ENCODE peak calls at places on chromosomes 3 and 15, in seven cellular contexts. I is tibial artery; G is transverse colon; Z is CD4-positive, alpha-beta T cell; Y is coronary artery; C is left ventricle myocardium inferior; T is fibroblast of villous mesenchyme. M is an unnamed sample.

GRCh38 chr3:87489892-87490291 is 213.5 kb upstream of the POU1F1 start:
- DNase-seq in I (no peak), G (no peak), Z (no peak), Y (no peak), C (no peak), T (no peak), M (no peak)

GRCh38 chr15:67116742-67117141 is 51.3 kb downstream of the SMAD3 start:
- DNase-seq in I (no peak), G (no peak), Z (no peak), Y (no peak), C (no peak), T (no peak), M (no peak)

GRCh38 chr15:100167884-100168375 is 173.8 kb downstream of the ADAMTS17 start:
- DNase-seq in I (peak), G (no peak), Z (no peak), Y (peak), C (peak), T (no peak), M (peak)

GRCh38 chr15:92429378-92430066 is 35.8 kb downstream of the ST8SIA2 start:
- DNase-seq in I (no peak), G (no peak), Z (no peak), Y (no peak), C (no peak), T (peak), M (no peak)

GRCh38 chr3:31692714-31693113 is 160.0 kb downstream of the STT3B start:
- DNase-seq in I (no peak), G (no peak), Z (no peak), Y (no peak), C (no peak), T (no peak), M (no peak)

GRCh38 chr3:187745201-187746058 is at the start of gene BCL6:
- DNase-seq in I (peak), G (peak), Z (peak), Y (peak), C (peak), T (peak), M (peak)

GRCh38 chr15:41490355-41490754 is 3.3 kb upstream of the ITPKA start:
- DNase-seq in I (no peak), G (no peak), Z (no peak), Y (no peak), C (no peak), T (peak), M (no peak)

GRCh38 chr15:71195242-71195641 is 80.0 kb downstream of the THSD4 start:
- DNase-seq in I (no peak), G (no peak), Z (no peak), Y (no peak), C (no peak), T (peak), M (no peak)

GRCh38 chr15:58036579-58036978 is 28.9 kb downstream of the ALDH1A2 start:
- DNase-seq in I (no peak), G (no peak), Z (no peak), Y (no peak), C (no peak), T (no peak), M (no peak)

GRCh38 chr15:33543957-33544356 is 233.2 kb downstream of the RYR3 start:
- DNase-seq in I (no peak), G (no peak), Z (no peak), Y (no peak), C (no peak), T (no peak), M (no peak)

GRCh38 chr3:12966847-12967750 is 106.1 kb downstream of the IQSEC1 start:
- DNase-seq in I (peak), G (peak), Z (peak), Y (no peak), C (no peak), T (peak), M (no peak)

GRCh38 chr15:45715528-45715927 is 80.7 kb downstream of the SQOR start:
- DNase-seq in I (no peak), G (no peak), Z (no peak), Y (no peak), C (no peak), T (no peak), M (no peak)

GRCh38 chr15:96333194-96334016 is 2.9 kb downstream of the NR2F2 start:
- DNase-seq in I (peak), G (peak), Z (no peak), Y (peak), C (no peak), T (peak), M (no peak)

GRCh38 chr3:140152851-140153640 is 218.1 kb downstream of the CLSTN2 start:
- DNase-seq in I (peak), G (no peak), Z (no peak), Y (no peak), C (no peak), T (no peak), M (no peak)

GRCh38 chr3:174202561-174202960 is 656.6 kb upstream of the NAALADL2 start:
- DNase-seq in I (no peak), G (no peak), Z (no peak), Y (no peak), C (no peak), T (no peak), M (no peak)

GRCh38 chr3:111311709-111312235 is 230.2 kb upstream of the CD96 start:
- DNase-seq in I (no peak), G (no peak), Z (no peak), Y (no peak), C (no peak), T (peak), M (no peak)

GRCh38 chr3:172084871-172085556 is 45.6 kb downstream of the FNDC3B start:
- DNase-seq in I (no peak), G (no peak), Z (no peak), Y (no peak), C (no peak), T (peak), M (no peak)

GRCh38 chr3:187318819-187319616 is 27.5 kb upstream of the MASP1 start:
- DNase-seq in I (no peak), G (peak), Z (peak), Y (no peak), C (no peak), T (peak), M (no peak)

GRCh38 chr15:67072951-67073350 is 7.5 kb downstream of the SMAD3 start:
- DNase-seq in I (no peak), G (no peak), Z (no peak), Y (no peak), C (no peak), T (peak), M (no peak)

GRCh38 chr3:66638717-66639116 is 137.9 kb upstream of the LRIG1 start:
- DNase-seq in I (no peak), G (no peak), Z (no peak), Y (no peak), C (no peak), T (no peak), M (no peak)

GRCh38 chr15:72182673-72183072 is 14.9 kb downstream of the GRAMD2A start:
- DNase-seq in I (no peak), G (no peak), Z (no peak), Y (no peak), C (no peak), T (peak), M (no peak)

GRCh38 chr3:171712168-171712938 is 97.9 kb downstream of the PLD1 start:
- DNase-seq in I (no peak), G (no peak), Z (no peak), Y (no peak), C (no peak), T (peak), M (no peak)

GRCh38 chr15:63109498-63110290 is 12.0 kb upstream of the LACTB start:
- DNase-seq in I (no peak), G (no peak), Z (no peak), Y (no peak), C (no peak), T (no peak), M (no peak)

GRCh38 chr15:79124388-79124787 is 33.8 kb upstream of the RASGRF1 start:
- DNase-seq in I (no peak), G (no peak), Z (no peak), Y (no peak), C (no peak), T (no peak), M (no peak)

GRCh38 chr3:50133283-50133615 is 21.9 kb upstream of the SEMA3F start:
- DNase-seq in I (no peak), G (no peak), Z (no peak), Y (no peak), C (no peak), T (no peak), M (no peak)

GRCh38 chr3:188955919-188956318 is 215.9 kb upstream of the TPRG1 start:
- DNase-seq in I (no peak), G (no peak), Z (no peak), Y (no peak), C (no peak), T (peak), M (no peak)

GRCh38 chr3:2735392-2735894 is 374.7 kb downstream of the IL5RA start:
- DNase-seq in I (no peak), G (no peak), Z (no peak), Y (no peak), C (no peak), T (no peak), M (no peak)

GRCh38 chr3:127413871-127414270 is 126.0 kb upstream of the PRR20G start:
- DNase-seq in I (no peak), G (no peak), Z (no peak), Y (no peak), C (no peak), T (no peak), M (no peak)

GRCh38 chr15:63046927-63047760 is 4.6 kb downstream of the TPM1 start:
- DNase-seq in I (no peak), G (no peak), Z (no peak), Y (no peak), C (no peak), T (peak), M (no peak)

GRCh38 chr3:105899528-105899927 is 30.7 kb upstream of the CBLB start:
- DNase-seq in I (no peak), G (no peak), Z (no peak), Y (no peak), C (no peak), T (peak), M (no peak)

GRCh38 chr15:50148362-50148963 is 29.4 kb upstream of the ATP8B4 start:
- DNase-seq in I (no peak), G (peak), Z (no peak), Y (no peak), C (no peak), T (peak), M (no peak)

GRCh38 chr3:194121881-194122280 is 14.1 kb upstream of the HES1 start:
- DNase-seq in I (no peak), G (no peak), Z (no peak), Y (no peak), C (no peak), T (peak), M (no peak)

GRCh38 chr3:184724662-184725061 is 12.8 kb upstream of the MAGEF1 start:
- DNase-seq in I (no peak), G (no peak), Z (no peak), Y (no peak), C (no peak), T (no peak), M (peak)

GRCh38 chr3:61634678-61635077 is 73.3 kb downstream of the PTPRG start:
- DNase-seq in I (no peak), G (no peak), Z (no peak), Y (no peak), C (no peak), T (peak), M (no peak)

GRCh38 chr3:61632568-61633175 is 71.3 kb downstream of the PTPRG start:
- DNase-seq in I (no peak), G (no peak), Z (no peak), Y (no peak), C (no peak), T (peak), M (no peak)

GRCh38 chr3:61628636-61629035 is 67.3 kb downstream of the PTPRG start:
- DNase-seq in I (no peak), G (no peak), Z (no peak), Y (no peak), C (no peak), T (peak), M (no peak)

GRCh38 chr3:61629442-61629841 is 68.1 kb downstream of the PTPRG start:
- DNase-seq in I (no peak), G (no peak), Z (no peak), Y (no peak), C (no peak), T (no peak), M (no peak)

GRCh38 chr3:61631108-61631769 is 69.9 kb downstream of the PTPRG start:
- DNase-seq in I (no peak), G (no peak), Z (no peak), Y (no peak), C (no peak), T (no peak), M (no peak)
- TF ChIP-seq CTCF in I (no peak), G (no peak), Z (no peak), Y (no peak), C (no peak), T (no peak), M (peak)

GRCh38 chr15:94230886-94231727 is at the start of gene MCTP2:
- DNase-seq in I (peak), G (peak), Z (peak), Y (peak), C (peak), T (peak), M (peak)
- TF ChIP-seq CTCF in I (no peak), G (no peak), Z (no peak), Y (no peak), C (no peak), T (peak), M (peak)

GRCh38 chr15:90895571-90896117 is 7.5 kb upstream of the MAN2A2 start:
- DNase-seq in I (no peak), G (no peak), Z (no peak), Y (no peak), C (no peak), T (no peak), M (no peak)
- TF ChIP-seq CTCF in I (no peak), G (no peak), Z (no peak), Y (no peak), C (no peak), T (no peak), M (peak)

DNA sequence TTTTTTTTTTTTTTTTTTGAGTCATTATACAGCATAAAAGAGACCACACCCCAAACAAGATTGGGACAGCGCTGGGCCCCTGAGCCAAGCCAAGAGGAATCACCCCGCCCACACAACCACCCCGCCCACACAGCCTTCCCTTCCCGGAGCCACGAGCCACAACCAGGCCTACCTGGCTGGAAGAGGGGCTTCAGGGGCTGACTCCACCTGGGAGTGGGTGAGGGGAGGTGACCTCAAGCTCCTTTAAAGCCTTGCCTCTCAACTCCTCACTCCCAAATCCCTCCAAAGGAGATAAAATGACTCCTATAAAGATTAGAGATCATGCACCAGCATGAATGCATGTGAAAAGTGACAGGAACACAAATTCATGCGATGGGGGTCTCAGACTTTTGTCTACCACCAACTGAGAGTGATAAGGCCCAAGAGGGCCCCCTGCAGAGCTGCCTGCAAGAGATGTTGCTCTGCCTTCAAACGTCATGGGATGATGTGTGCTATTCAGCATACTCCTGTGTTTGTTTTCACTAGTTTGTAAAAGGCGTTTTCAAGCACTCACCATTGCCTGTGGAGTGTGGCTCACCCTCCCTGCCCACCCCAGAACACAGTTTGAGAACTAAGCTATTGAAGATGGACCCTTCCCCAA is 23.1 kb upstream of the KLF13 start:
- DNase-seq in I (peak), G (peak), Z (no peak), Y (no peak), C (peak), T (peak), M (peak)
- TF ChIP-seq CTCF in I (no peak), G (no peak), Z (no peak), Y (no peak), C (no peak), T (no peak), M (no peak)

GRCh38 chr3:79369306-79369705 is 398.5 kb downstream of the ROBO1 start:
- DNase-seq in I (no peak), G (no peak), Z (no peak), Y (no peak), C (no peak), T (peak), M (no peak)
- TF ChIP-seq CTCF in I (no peak), G (no peak), Z (no peak), Y (no peak), C (no peak), T (peak), M (peak)

GRCh38 chr3:6680119-6680806 is 180.7 kb upstream of the GRM7 start:
- DNase-seq in I (no peak), G (no peak), Z (no peak), Y (no peak), C (no peak), T (no peak), M (no peak)

GRCh38 chr3:6679510-6679909 is 181.4 kb upstream of the GRM7 start:
- DNase-seq in I (no peak), G (no peak), Z (no peak), Y (no peak), C (no peak), T (no peak), M (no peak)
- TF ChIP-seq CTCF in I (no peak), G (no peak), Z (no peak), Y (no peak), C (no peak), T (no peak), M (no peak)

GRCh38 chr3:132642539-132642847 is 17.1 kb downstream of the ACAD11 start:
- DNase-seq in I (no peak), G (no peak), Z (no peak), Y (no peak), C (no peak), T (no peak), M (no peak)
- TF ChIP-seq CTCF in I (no peak), G (no peak), Z (peak), Y (no peak), C (no peak), T (no peak), M (peak)